ENCODE peak calls at places on chromosome 15, in nine cellular contexts. R is astrocyte of the spinal cord, O is body of pancreas, Q is hepatocyte, U is AG10803, M is colonic mucosa, A is HepG2, P is kidney, F is upper lobe of right lung. C is an unnamed sample.

GRCh38 chr15:68620721-68621528 is 42.1 kb downstream of the CORO2B start:
- DNase-seq in R (peak; percentile 98), O (peak; percentile 63), Q (peak; percentile 79), U (peak; percentile 99), M (peak; percentile 70), A (no peak), P (peak; percentile 94), F (peak; percentile 74), C (no peak)

GRCh38 chr15:95918525-95918924 is 412.0 kb upstream of the NR2F2 start:
- DNase-seq in R (no peak), O (no peak), Q (no peak), U (no peak), M (no peak), A (no peak), P (no peak), F (no peak), C (no peak)

GRCh38 chr15:82138306-82138705 is 92.5 kb upstream of the MEX3B start:
- DNase-seq in R (no peak), O (no peak), Q (no peak), U (peak; percentile 31), M (no peak), A (no peak), P (no peak), F (no peak), C (no peak)

GRCh38 chr15:86444527-86444926 is 364.9 kb downstream of the AGBL1 start:
- DNase-seq in R (no peak), O (no peak), Q (peak; percentile 41), U (no peak), M (no peak), A (no peak), P (no peak), F (no peak), C (no peak)

GRCh38 chr15:83698294-83698693 is 44.4 kb downstream of the ADAMTSL3 start:
- DNase-seq in R (peak; percentile 22), O (peak; percentile 33), Q (peak; percentile 7), U (peak; percentile 46), M (peak; percentile 41), A (no peak), P (peak; percentile 78), F (no peak), C (peak; percentile 21)

GRCh38 chr15:51649659-51650521 is 27.3 kb upstream of the DMXL2 start:
- DNase-seq in R (peak; percentile 79), O (peak; percentile 40), Q (peak; percentile 75), U (peak; percentile 77), M (peak; percentile 59), A (peak; percentile 68), P (no peak), F (no peak), C (peak; percentile 75)

GRCh38 chr15:52728899-52729298 is 49.7 kb upstream of the ATOSA start:
- DNase-seq in R (peak; percentile 54), O (no peak), Q (no peak), U (peak; percentile 69), M (no peak), A (no peak), P (no peak), F (no peak), C (no peak)

GRCh38 chr15:74235962-74236361 is at the start of gene CCDC33:
- DNase-seq in R (no peak), O (no peak), Q (no peak), U (no peak), M (peak; percentile 81), A (no peak), P (peak; percentile 95), F (peak; percentile 78), C (no peak)

GRCh38 chr15:81292516-81293001 is 31.4 kb downstream of the STARD5 start:
- DNase-seq in R (no peak), O (no peak), Q (no peak), U (no peak), M (no peak), A (no peak), P (no peak), F (no peak), C (no peak)

GRCh38 chr15:79903626-79904025 is 6.8 kb upstream of the MTHFS start:
- DNase-seq in R (no peak), O (no peak), Q (no peak), U (no peak), M (no peak), A (no peak), P (no peak), F (no peak), C (no peak)

GRCh38 chr15:89002281-89002761 is 85.9 kb upstream of the ABHD2 start:
- DNase-seq in R (peak; percentile 46), O (no peak), Q (no peak), U (peak; percentile 91), M (no peak), A (peak; percentile 18), P (no peak), F (peak; percentile 72), C (no peak)

GRCh38 chr15:48722764-48723661 is 77.5 kb upstream of the FBN1 start:
- DNase-seq in R (peak; percentile 84), O (no peak), Q (no peak), U (peak; percentile 87), M (no peak), A (no peak), P (no peak), F (no peak), C (no peak)

GRCh38 chr15:57015897-57016296 is 97.5 kb downstream of the TCF12 start:
- DNase-seq in R (no peak), O (no peak), Q (peak; percentile 34), U (no peak), M (no peak), A (peak; percentile 34), P (no peak), F (no peak), C (no peak)

GRCh38 chr15:51369451-51369761 is 28.0 kb downstream of the GLDN start:
- DNase-seq in R (no peak), O (no peak), Q (no peak), U (no peak), M (no peak), A (no peak), P (no peak), F (no peak), C (no peak)

GRCh38 chr15:78640840-78641733 is at the start of gene CHRNB4:
- DNase-seq in R (no peak), O (peak; percentile 26), Q (peak; percentile 66), U (no peak), M (peak; percentile 36), A (no peak), P (peak; percentile 78), F (no peak), C (no peak)

GRCh38 chr15:70851889-70852288 is 2.1 kb downstream of the LARP6 start:
- DNase-seq in R (no peak), O (no peak), Q (no peak), U (no peak), M (no peak), A (no peak), P (no peak), F (no peak), C (no peak)

GRCh38 chr15:92462771-92463170 is 69.1 kb downstream of the ST8SIA2 start:
- DNase-seq in R (no peak), O (no peak), Q (no peak), U (peak; percentile 31), M (no peak), A (no peak), P (no peak), F (no peak), C (no peak)

GRCh38 chr15:36358094-36358961 is 221.1 kb upstream of the CDIN1 start:
- DNase-seq in R (peak; percentile 96), O (no peak), Q (no peak), U (peak; percentile 83), M (no peak), A (no peak), P (no peak), F (no peak), C (no peak)

GRCh38 chr15:57114070-57114469 is 195.6 kb downstream of the TCF12 start:
- DNase-seq in R (peak; percentile 52), O (no peak), Q (no peak), U (peak; percentile 23), M (peak; percentile 52), A (no peak), P (no peak), F (no peak), C (peak; percentile 84)

DNA sequence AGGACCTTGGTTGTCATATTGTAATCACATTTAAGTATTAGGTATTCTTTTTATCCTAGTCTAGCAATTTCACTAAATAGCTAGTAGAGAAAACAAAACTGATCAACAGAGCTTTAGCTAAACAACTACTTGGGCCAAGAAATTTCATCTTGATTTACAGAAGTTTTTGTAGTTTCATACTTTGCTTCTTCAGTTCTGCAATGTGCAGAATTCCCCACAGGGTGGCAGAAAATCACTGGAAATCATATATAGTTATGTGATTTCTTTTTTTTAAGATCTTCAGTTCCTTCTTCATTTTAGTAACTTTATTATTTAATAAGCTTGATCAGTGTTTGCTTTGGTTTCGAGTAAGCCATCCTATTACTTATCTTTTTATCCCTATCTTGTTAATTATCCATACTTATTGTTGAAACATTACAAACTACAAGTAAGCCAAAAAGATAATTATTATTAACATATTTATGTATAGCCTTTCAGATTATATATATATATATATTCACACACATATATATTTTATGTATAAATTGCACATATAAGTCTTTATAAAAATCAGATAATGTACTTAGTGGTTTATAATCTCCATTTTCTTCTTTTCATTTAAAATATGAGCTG is 2.2 kb upstream of the BNIP2 start:
- DNase-seq in R (peak; percentile 62), O (peak; percentile 63), Q (peak; percentile 63), U (peak; percentile 54), M (peak; percentile 55), A (peak; percentile 28), P (no peak), F (no peak), C (no peak)
- H3K4me3 ChIP-seq in R (no peak overlapping the region), O (no peak overlapping the region), Q (no peak overlapping the region), U (no peak overlapping the region), M (no peak overlapping the region), A (no peak overlapping the region), P (no peak overlapping the region), F (no peak overlapping the region), C (no peak overlapping the region)

GRCh38 chr15:58221591-58222241 is 83.5 kb downstream of the AQP9 start:
- DNase-seq in R (no peak), O (peak; percentile 13), Q (no peak), U (peak; percentile 40), M (peak; percentile 21), A (peak; percentile 27), P (no peak), F (no peak), C (no peak)
- TF ChIP-seq CTCF in R (peak; percentile 51), O (no peak), Q (peak; percentile 23), U (peak; percentile 82), M (peak; percentile 16), A (peak; percentile 82), P (peak; percentile 20), F (peak; percentile 33), C (peak; percentile 61)

DNA sequence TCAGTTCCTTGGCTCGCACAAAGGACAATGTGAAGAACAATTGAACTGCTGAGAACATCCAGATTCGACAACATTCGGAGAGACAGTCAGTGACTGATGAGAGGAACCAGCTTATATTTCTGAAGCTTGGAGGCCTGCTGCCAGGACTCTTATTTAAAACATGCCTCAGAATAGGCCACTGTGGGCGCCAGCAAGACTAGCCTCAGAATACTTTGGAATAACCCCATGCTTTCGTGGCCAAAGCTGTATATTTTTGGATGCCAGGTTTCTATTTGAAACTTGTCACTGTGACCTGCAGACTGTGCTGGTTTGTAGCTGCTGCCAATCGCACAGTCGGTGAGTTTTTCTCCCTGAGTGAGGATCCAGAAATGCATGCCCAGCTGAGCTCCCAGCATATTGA is 129.9 kb upstream of the UBE3A start:
- DNase-seq in R (no peak), O (no peak), Q (no peak), U (peak; percentile 25), M (no peak), A (no peak), P (no peak), F (no peak), C (no peak)
- H3K4me3 ChIP-seq in R (no peak overlapping the region), O (no peak overlapping the region), Q (no peak overlapping the region), U (no peak overlapping the region), M (no peak overlapping the region), A (no peak overlapping the region), P (no peak overlapping the region), F (no peak overlapping the region), C (no peak overlapping the region)

GRCh38 chr15:44798815-44799214 is 62.5 kb downstream of the TRIM69 start:
- DNase-seq in R (no peak), O (peak; percentile 23), Q (peak; percentile 30), U (no peak), M (no peak), A (peak; percentile 15), P (no peak), F (no peak), C (no peak)
- TF ChIP-seq CTCF in R (peak; percentile 36), O (peak; percentile 24), Q (peak; percentile 31), U (no peak), M (no peak), A (peak; percentile 57), P (peak; percentile 22), F (peak; percentile 30), C (peak; percentile 54)